ENCODE peak calls at places on chromosomes 3 and 15, in seven cellular contexts. L, H, G, Y, D, V and Z are unnamed samples.

GRCh38 chr3:68876112-68876713 is 56.1 kb downstream of the TAFA4 start:
- DNase-seq in L (peak), H (peak), G (peak), Y (peak), D (peak), V (peak), Z (peak)

GRCh38 chr15:49171790-49172189 is 1.7 kb downstream of the GALK2 start:
- DNase-seq in L (no peak), H (no peak), G (no peak), Y (no peak), D (no peak), V (no peak), Z (no peak)

GRCh38 chr3:35639251-35640185 is at the start of gene ARPP21:
- DNase-seq in L (no peak), H (no peak), G (peak), Y (no peak), D (peak), V (no peak), Z (no peak)

GRCh38 chr15:65660927-65661326 is 39.2 kb downstream of the SLC24A1 start:
- DNase-seq in L (no peak), H (no peak), G (no peak), Y (no peak), D (no peak), V (no peak), Z (no peak)

GRCh38 chr3:157472648-157473047 is 30.6 kb downstream of the VEPH1 start:
- DNase-seq in L (no peak), H (no peak), G (no peak), Y (no peak), D (no peak), V (no peak), Z (no peak)

GRCh38 chr3:115822572-115822971 is 199.3 kb downstream of the GAP43 start:
- DNase-seq in L (no peak), H (no peak), G (no peak), Y (no peak), D (no peak), V (no peak), Z (no peak)

GRCh38 chr3:33134026-33134625 is 20.3 kb downstream of the CRTAP start:
- DNase-seq in L (no peak), H (no peak), G (no peak), Y (no peak), D (no peak), V (no peak), Z (no peak)

GRCh38 chr3:99242271-99242670 is 340.8 kb upstream of the DCBLD2 start:
- DNase-seq in L (no peak), H (no peak), G (peak), Y (no peak), D (no peak), V (peak), Z (no peak)

GRCh38 chr15:81291916-81292424 is 32.0 kb downstream of the STARD5 start:
- DNase-seq in L (no peak), H (no peak), G (no peak), Y (no peak), D (no peak), V (no peak), Z (no peak)

GRCh38 chr3:99967796-99968195 is 146.5 kb downstream of the FILIP1L start:
- DNase-seq in L (no peak), H (no peak), G (peak), Y (no peak), D (no peak), V (no peak), Z (no peak)

GRCh38 chr15:80777137-80777536 is 2.0 kb upstream of the CEMIP start:
- DNase-seq in L (no peak), H (peak), G (peak), Y (no peak), D (no peak), V (peak), Z (no peak)

GRCh38 chr15:34663101-34663500 is 79.7 kb upstream of the GOLGA8B start:
- DNase-seq in L (no peak), H (no peak), G (no peak), Y (no peak), D (no peak), V (no peak), Z (no peak)